ENCODE peak calls at places on chromosomes 5 and 9, in five cellular contexts. One of them, this sample, is unnamed. For H3K27me3, the result is how much of the 10 kb centered on the place peaks cover.

GRCh38 chr5:1661831-1662558 is 137.6 kb downstream of the MRPL36 start:
- DNase-seq in WERI-Rb-1: no peak
- DNase-seq in breast epithelium: peak
- DNase-seq in bronchial epithelial cell: no peak
- DNase-seq in IMR-90: no peak
- DNase-seq in this sample: peak

GRCh38 chr5:127791439-127791838 is 88.2 kb downstream of the CCDC192 start:
- DNase-seq in WERI-Rb-1: no peak
- DNase-seq in breast epithelium: no peak
- DNase-seq in bronchial epithelial cell: no peak
- DNase-seq in IMR-90: no peak
- DNase-seq in this sample: no peak

GRCh38 chr5:56012281-56012963 is 17.7 kb upstream of the IL6ST start:
- DNase-seq in WERI-Rb-1: no peak
- DNase-seq in breast epithelium: no peak
- DNase-seq in bronchial epithelial cell: peak
- DNase-seq in IMR-90: peak
- DNase-seq in this sample: no peak

GRCh38 chr5:73236541-73237128 is 63.6 kb downstream of the TMEM174 start:
- DNase-seq in WERI-Rb-1: no peak
- DNase-seq in breast epithelium: no peak
- DNase-seq in bronchial epithelial cell: peak
- DNase-seq in IMR-90: no peak
- DNase-seq in this sample: no peak

GRCh38 chr9:7721291-7721690 is 78.3 kb downstream of the DMAC1 start:
- DNase-seq in WERI-Rb-1: peak
- DNase-seq in breast epithelium: no peak
- DNase-seq in bronchial epithelial cell: no peak
- DNase-seq in IMR-90: no peak
- DNase-seq in this sample: no peak

GRCh38 chr9:99071313-99072039 is 33.4 kb upstream of the TGFBR1 start:
- DNase-seq in WERI-Rb-1: no peak
- DNase-seq in breast epithelium: no peak
- DNase-seq in bronchial epithelial cell: no peak
- DNase-seq in IMR-90: peak
- DNase-seq in this sample: no peak

GRCh38 chr5:66828551-66829421 is 232.6 kb downstream of the MAST4 start:
- DNase-seq in WERI-Rb-1: peak
- DNase-seq in breast epithelium: peak
- DNase-seq in bronchial epithelial cell: peak
- DNase-seq in IMR-90: peak
- DNase-seq in this sample: peak

GRCh38 chr9:84711936-84712335 is 42.4 kb downstream of the NTRK2 start:
- DNase-seq in WERI-Rb-1: no peak
- DNase-seq in breast epithelium: peak
- DNase-seq in bronchial epithelial cell: peak
- DNase-seq in IMR-90: no peak
- DNase-seq in this sample: no peak

GRCh38 chr9:120910643-120911042 is 16.0 kb downstream of the TRAF1 start:
- DNase-seq in WERI-Rb-1: no peak
- DNase-seq in breast epithelium: no peak
- DNase-seq in bronchial epithelial cell: peak
- DNase-seq in IMR-90: no peak
- DNase-seq in this sample: no peak

GRCh38 chr5:61251874-61252642 is 80.0 kb upstream of the ZSWIM6 start:
- DNase-seq in WERI-Rb-1: no peak
- DNase-seq in breast epithelium: no peak
- DNase-seq in bronchial epithelial cell: no peak
- DNase-seq in IMR-90: no peak
- DNase-seq in this sample: no peak

GRCh38 chr9:5402217-5402616 is 35.5 kb downstream of the PLGRKT start:
- DNase-seq in WERI-Rb-1: no peak
- DNase-seq in breast epithelium: no peak
- DNase-seq in bronchial epithelial cell: no peak
- DNase-seq in IMR-90: no peak
- DNase-seq in this sample: no peak

GRCh38 chr9:129278391-129279237 is 100.6 kb upstream of the IER5L start:
- DNase-seq in WERI-Rb-1: peak
- DNase-seq in breast epithelium: peak
- DNase-seq in bronchial epithelial cell: peak
- DNase-seq in IMR-90: no peak
- DNase-seq in this sample: peak

GRCh38 chr9:128550770-128551651 is 1.4 kb upstream of the SPTAN1 start:
- DNase-seq in WERI-Rb-1: peak
- DNase-seq in breast epithelium: peak
- DNase-seq in bronchial epithelial cell: peak
- DNase-seq in IMR-90: peak
- DNase-seq in this sample: peak

GRCh38 chr9:104984994-104985393 is 57.0 kb upstream of the ABCA1 start:
- DNase-seq in WERI-Rb-1: peak
- DNase-seq in breast epithelium: no peak
- DNase-seq in bronchial epithelial cell: no peak
- DNase-seq in IMR-90: no peak
- DNase-seq in this sample: no peak

GRCh38 chr5:93461751-93462150 is 119.3 kb downstream of the NR2F1-AS1 start:
- DNase-seq in WERI-Rb-1: no peak
- DNase-seq in breast epithelium: no peak
- DNase-seq in bronchial epithelial cell: peak
- DNase-seq in IMR-90: peak
- DNase-seq in this sample: no peak

GRCh38 chr5:135491552-135492318 is 39.6 kb upstream of the TIFAB start:
- DNase-seq in WERI-Rb-1: no peak
- DNase-seq in breast epithelium: no peak
- DNase-seq in bronchial epithelial cell: peak
- DNase-seq in IMR-90: no peak
- DNase-seq in this sample: peak
- H3K27me3 ChIP-seq in WERI-Rb-1: under half
- H3K27me3 ChIP-seq in breast epithelium: under half
- H3K27me3 ChIP-seq in bronchial epithelial cell: under half
- H3K27me3 ChIP-seq in IMR-90: under half
- H3K27me3 ChIP-seq in this sample: half or more

DNA sequence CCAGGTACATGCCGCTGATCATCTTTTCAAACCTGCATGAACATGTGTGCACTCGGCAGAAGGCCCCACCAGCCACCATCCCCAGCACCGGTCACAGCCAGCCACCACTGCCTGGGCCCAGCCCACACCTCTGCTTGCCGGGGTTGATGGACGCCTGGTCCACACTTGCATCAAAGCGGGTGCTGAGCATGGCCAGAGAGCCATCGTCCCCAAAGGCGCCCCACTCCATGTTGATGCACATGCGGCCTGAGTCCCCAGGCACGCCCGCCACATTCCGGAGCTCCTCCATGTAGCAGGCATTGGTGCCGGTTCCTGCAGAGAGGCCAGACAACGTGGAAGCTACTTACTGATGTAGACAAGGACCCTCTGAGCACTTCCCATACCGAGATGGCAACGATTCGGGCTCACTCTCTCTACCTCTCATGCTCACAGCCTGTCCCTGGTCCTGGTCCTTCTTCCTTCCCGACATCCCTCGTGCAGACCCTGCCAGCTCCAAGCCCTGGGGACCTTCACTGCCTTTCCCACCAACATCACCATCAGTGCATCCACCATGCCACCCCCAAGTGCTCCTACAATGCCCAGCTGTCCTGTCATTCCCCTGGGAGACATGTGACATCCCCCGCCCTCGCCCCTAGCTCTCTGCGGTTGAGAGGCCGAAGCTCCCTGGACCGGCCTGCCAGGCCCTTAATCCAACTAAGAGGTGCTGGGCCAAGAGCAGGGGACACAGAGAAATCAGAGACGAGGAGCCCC is 17.2 kb downstream of the HK3 start:
- DNase-seq in WERI-Rb-1: no peak
- DNase-seq in breast epithelium: no peak
- DNase-seq in bronchial epithelial cell: no peak
- DNase-seq in IMR-90: no peak
- DNase-seq in this sample: no peak
- H3K27me3 ChIP-seq in WERI-Rb-1: under half
- H3K27me3 ChIP-seq in breast epithelium: under half
- H3K27me3 ChIP-seq in bronchial epithelial cell: under half
- H3K27me3 ChIP-seq in IMR-90: under half
- H3K27me3 ChIP-seq in this sample: under half

GRCh38 chr5:5584751-5585150 is 162.3 kb downstream of the ICE1 start:
- DNase-seq in WERI-Rb-1: peak
- DNase-seq in breast epithelium: no peak
- DNase-seq in bronchial epithelial cell: no peak
- DNase-seq in IMR-90: no peak
- DNase-seq in this sample: no peak

GRCh38 chr5:5583023-5583765 is 160.7 kb downstream of the ICE1 start:
- DNase-seq in WERI-Rb-1: no peak
- DNase-seq in breast epithelium: no peak
- DNase-seq in bronchial epithelial cell: no peak
- DNase-seq in IMR-90: no peak
- DNase-seq in this sample: no peak

GRCh38 chr5:5584236-5584749 is 161.8 kb downstream of the ICE1 start:
- DNase-seq in WERI-Rb-1: peak
- DNase-seq in breast epithelium: no peak
- DNase-seq in bronchial epithelial cell: no peak
- DNase-seq in IMR-90: no peak
- DNase-seq in this sample: no peak

GRCh38 chr5:5583832-5584231 is 161.4 kb downstream of the ICE1 start:
- DNase-seq in WERI-Rb-1: no peak
- DNase-seq in breast epithelium: no peak
- DNase-seq in bronchial epithelial cell: no peak
- DNase-seq in IMR-90: no peak
- DNase-seq in this sample: no peak

GRCh38 chr5:5581080-5581479 is 158.6 kb downstream of the ICE1 start:
- DNase-seq in WERI-Rb-1: no peak
- DNase-seq in breast epithelium: no peak
- DNase-seq in bronchial epithelial cell: no peak
- DNase-seq in IMR-90: no peak
- DNase-seq in this sample: no peak
- H3K27me3 ChIP-seq in WERI-Rb-1: under half
- H3K27me3 ChIP-seq in breast epithelium: under half
- H3K27me3 ChIP-seq in bronchial epithelial cell: under half
- H3K27me3 ChIP-seq in IMR-90: under half
- H3K27me3 ChIP-seq in this sample: under half

GRCh38 chr9:116287721-116288120 is 134.1 kb downstream of the PAPPA start:
- DNase-seq in WERI-Rb-1: no peak
- DNase-seq in breast epithelium: no peak
- DNase-seq in bronchial epithelial cell: no peak
- DNase-seq in IMR-90: peak
- DNase-seq in this sample: no peak
- H3K27me3 ChIP-seq in WERI-Rb-1: under half
- H3K27me3 ChIP-seq in breast epithelium: under half
- H3K27me3 ChIP-seq in bronchial epithelial cell: under half
- H3K27me3 ChIP-seq in IMR-90: under half
- H3K27me3 ChIP-seq in this sample: under half

DNA sequence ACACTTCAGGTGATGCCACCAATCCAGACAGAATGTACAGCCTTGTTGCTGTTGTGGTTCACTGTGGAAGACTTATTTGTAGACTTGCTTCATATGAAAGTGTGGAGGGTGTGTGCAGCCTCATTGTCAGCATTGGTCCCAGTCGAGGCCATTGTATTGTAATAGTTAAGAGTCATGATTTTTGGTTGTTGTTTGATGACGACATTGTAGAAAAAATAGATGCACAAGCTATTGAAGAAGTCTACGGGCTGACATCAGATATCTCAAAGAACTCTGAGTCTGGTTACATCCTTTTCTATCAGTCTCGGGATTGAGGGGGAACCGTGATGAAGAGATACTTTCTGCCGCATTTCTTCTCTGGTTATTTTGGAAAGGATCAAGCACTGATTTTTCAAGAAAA is 56.4 kb upstream of the TLX3 start:
- DNase-seq in WERI-Rb-1: no peak
- DNase-seq in breast epithelium: no peak
- DNase-seq in bronchial epithelial cell: no peak
- DNase-seq in IMR-90: no peak
- DNase-seq in this sample: no peak
- H3K27me3 ChIP-seq in WERI-Rb-1: under half
- H3K27me3 ChIP-seq in breast epithelium: under half
- H3K27me3 ChIP-seq in bronchial epithelial cell: under half
- H3K27me3 ChIP-seq in IMR-90: under half
- H3K27me3 ChIP-seq in this sample: under half

DNA sequence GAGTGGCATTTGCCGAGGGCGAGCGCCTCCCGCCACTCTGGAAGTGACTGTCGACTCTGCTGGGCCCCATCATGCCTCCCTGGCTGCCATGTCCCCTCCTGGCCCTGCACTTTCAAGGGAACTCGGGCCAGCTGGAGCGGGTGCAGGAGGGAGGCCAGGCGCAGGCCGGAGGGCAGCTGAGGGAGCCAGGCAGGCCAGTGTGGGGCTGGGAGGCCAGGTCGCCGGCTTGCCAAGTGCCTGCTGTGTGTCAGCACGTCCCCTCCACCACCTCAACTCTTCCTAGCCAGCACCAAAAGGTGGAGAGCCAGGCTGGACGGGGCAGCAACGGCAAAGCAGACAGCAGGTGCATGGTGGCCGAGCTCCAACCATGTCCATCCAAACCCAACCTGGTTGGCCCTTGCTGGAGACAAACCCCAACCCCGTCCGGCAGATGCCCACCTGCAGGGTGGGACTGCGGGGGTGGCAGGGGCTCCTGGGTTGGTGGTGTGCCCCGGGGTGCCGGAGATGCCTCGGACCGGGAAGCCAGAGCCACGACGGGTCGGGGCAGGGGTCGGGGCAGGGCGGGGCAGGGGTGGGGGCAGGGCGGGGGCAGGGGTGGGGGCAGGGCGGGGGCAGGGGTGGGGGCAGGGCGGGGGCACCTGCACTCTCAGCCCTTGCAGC is 36.5 kb upstream of the EGFL7 start:
- DNase-seq in WERI-Rb-1: peak
- DNase-seq in breast epithelium: no peak
- DNase-seq in bronchial epithelial cell: no peak
- DNase-seq in IMR-90: no peak
- DNase-seq in this sample: no peak
- H3K27me3 ChIP-seq in WERI-Rb-1: under half
- H3K27me3 ChIP-seq in breast epithelium: under half
- H3K27me3 ChIP-seq in bronchial epithelial cell: under half
- H3K27me3 ChIP-seq in IMR-90: under half
- H3K27me3 ChIP-seq in this sample: under half